ENCODE peak calls at places on chromosomes 3 and 15, in nine cellular contexts. One of them, this sample, is unnamed.

GRCh38 chr3:134462236-134463059 is 23.3 kb downstream of the ANAPC13 start:
- DNase-seq in AML-193: no peak
- DNase-seq in NCI-H345: no peak
- DNase-seq in T1000: no peak
- DNase-seq in neural progenitor cell: peak; percentile 24
- DNase-seq in PC-3: no peak
- DNase-seq in activated CD8-positive, alpha-beta memory T cell treated with anti-CD3 and anti-CD28 coated beads for 48 hours: no peak
- DNase-seq in coronary artery: no peak
- DNase-seq in GM23248: peak; percentile 86
- DNase-seq in this sample: no peak

GRCh38 chr15:58019503-58020376 is 45.8 kb downstream of the ALDH1A2 start:
- DNase-seq in T1000: no peak
- DNase-seq in NCI-H345: no peak
- DNase-seq in neural progenitor cell: no peak
- DNase-seq in PC-3: peak; percentile 45
- DNase-seq in activated CD8-positive, alpha-beta memory T cell treated with anti-CD3 and anti-CD28 coated beads for 48 hours: no peak
- DNase-seq in coronary artery: no peak
- DNase-seq in AML-193: no peak
- DNase-seq in GM23248: peak; percentile 56
- DNase-seq in this sample: no peak

GRCh38 chr15:92674347-92674746 is 18.8 kb upstream of the FAM174B start:
- DNase-seq in activated CD8-positive, alpha-beta memory T cell treated with anti-CD3 and anti-CD28 coated beads for 48 hours: no peak
- DNase-seq in T1000: no peak
- DNase-seq in GM23248: no peak
- DNase-seq in coronary artery: no peak
- DNase-seq in neural progenitor cell: no peak
- DNase-seq in PC-3: no peak
- DNase-seq in AML-193: no peak
- DNase-seq in NCI-H345: no peak
- DNase-seq in this sample: no peak

GRCh38 chr3:16885948-16886683 is 1.4 kb downstream of the PLCL2 start:
- DNase-seq in neural progenitor cell: no peak
- DNase-seq in activated CD8-positive, alpha-beta memory T cell treated with anti-CD3 and anti-CD28 coated beads for 48 hours: no peak
- DNase-seq in PC-3: peak; percentile 29
- DNase-seq in T1000: no peak
- DNase-seq in NCI-H345: no peak
- DNase-seq in AML-193: peak; percentile 75
- DNase-seq in GM23248: peak; percentile 62
- DNase-seq in coronary artery: no peak
- DNase-seq in this sample: no peak

GRCh38 chr3:171458056-171458856 is 1.9 kb downstream of the TNIK start:
- DNase-seq in AML-193: no peak
- DNase-seq in PC-3: no peak
- DNase-seq in coronary artery: no peak
- DNase-seq in NCI-H345: no peak
- DNase-seq in GM23248: peak; percentile 4
- DNase-seq in neural progenitor cell: peak; percentile 43
- DNase-seq in activated CD8-positive, alpha-beta memory T cell treated with anti-CD3 and anti-CD28 coated beads for 48 hours: no peak
- DNase-seq in T1000: no peak
- DNase-seq in this sample: no peak

GRCh38 chr15:64090527-64090926 is 3.1 kb downstream of the CIAO2A start:
- DNase-seq in T1000: no peak
- DNase-seq in activated CD8-positive, alpha-beta memory T cell treated with anti-CD3 and anti-CD28 coated beads for 48 hours: no peak
- DNase-seq in neural progenitor cell: no peak
- DNase-seq in coronary artery: no peak
- DNase-seq in PC-3: no peak
- DNase-seq in GM23248: no peak
- DNase-seq in NCI-H345: no peak
- DNase-seq in AML-193: peak; percentile 46
- DNase-seq in this sample: no peak

GRCh38 chr3:155607761-155608160 is 137.1 kb downstream of the PLCH1 start:
- DNase-seq in NCI-H345: no peak
- DNase-seq in coronary artery: no peak
- DNase-seq in neural progenitor cell: no peak
- DNase-seq in PC-3: no peak
- DNase-seq in activated CD8-positive, alpha-beta memory T cell treated with anti-CD3 and anti-CD28 coated beads for 48 hours: no peak
- DNase-seq in GM23248: no peak
- DNase-seq in AML-193: no peak
- DNase-seq in T1000: no peak
- DNase-seq in this sample: no peak

GRCh38 chr3:4935347-4935746 is 43.9 kb upstream of the BHLHE40 start:
- DNase-seq in AML-193: no peak
- DNase-seq in activated CD8-positive, alpha-beta memory T cell treated with anti-CD3 and anti-CD28 coated beads for 48 hours: no peak
- DNase-seq in coronary artery: no peak
- DNase-seq in neural progenitor cell: no peak
- DNase-seq in NCI-H345: no peak
- DNase-seq in T1000: no peak
- DNase-seq in GM23248: no peak
- DNase-seq in PC-3: peak; percentile 72
- DNase-seq in this sample: no peak

GRCh38 chr3:125123455-125123854 is 67.7 kb upstream of the HEG1 start:
- DNase-seq in T1000: no peak
- DNase-seq in coronary artery: no peak
- DNase-seq in PC-3: no peak
- DNase-seq in AML-193: no peak
- DNase-seq in NCI-H345: no peak
- DNase-seq in neural progenitor cell: no peak
- DNase-seq in GM23248: peak; percentile 65
- DNase-seq in activated CD8-positive, alpha-beta memory T cell treated with anti-CD3 and anti-CD28 coated beads for 48 hours: no peak
- DNase-seq in this sample: no peak

GRCh38 chr15:93987068-93987467 is 244.3 kb upstream of the MCTP2 start:
- DNase-seq in T1000: no peak
- DNase-seq in activated CD8-positive, alpha-beta memory T cell treated with anti-CD3 and anti-CD28 coated beads for 48 hours: peak; percentile 1
- DNase-seq in coronary artery: no peak
- DNase-seq in GM23248: no peak
- DNase-seq in PC-3: no peak
- DNase-seq in neural progenitor cell: no peak
- DNase-seq in AML-193: no peak
- DNase-seq in NCI-H345: no peak
- DNase-seq in this sample: no peak

GRCh38 chr15:62976301-62976842 is 66.2 kb upstream of the TPM1 start:
- DNase-seq in activated CD8-positive, alpha-beta memory T cell treated with anti-CD3 and anti-CD28 coated beads for 48 hours: no peak
- DNase-seq in GM23248: peak; percentile 76
- DNase-seq in coronary artery: no peak
- DNase-seq in NCI-H345: no peak
- DNase-seq in AML-193: no peak
- DNase-seq in T1000: no peak
- DNase-seq in PC-3: no peak
- DNase-seq in neural progenitor cell: no peak
- DNase-seq in this sample: no peak

GRCh38 chr15:23073890-23074631 is 34.7 kb upstream of the TUBGCP5 start:
- DNase-seq in NCI-H345: peak; percentile 87
- DNase-seq in GM23248: no peak
- DNase-seq in AML-193: no peak
- DNase-seq in PC-3: peak; percentile 57
- DNase-seq in T1000: no peak
- DNase-seq in activated CD8-positive, alpha-beta memory T cell treated with anti-CD3 and anti-CD28 coated beads for 48 hours: no peak
- DNase-seq in neural progenitor cell: no peak
- DNase-seq in coronary artery: no peak
- DNase-seq in this sample: no peak

GRCh38 chr3:142987707-142988106 is 13.7 kb upstream of the U2SURP start:
- DNase-seq in coronary artery: no peak
- DNase-seq in T1000: no peak
- DNase-seq in GM23248: peak; percentile 29
- DNase-seq in NCI-H345: no peak
- DNase-seq in PC-3: no peak
- DNase-seq in AML-193: no peak
- DNase-seq in neural progenitor cell: peak; percentile 28
- DNase-seq in activated CD8-positive, alpha-beta memory T cell treated with anti-CD3 and anti-CD28 coated beads for 48 hours: no peak
- DNase-seq in this sample: no peak

GRCh38 chr3:80338366-80338765 is 570.6 kb upstream of the ROBO1 start:
- DNase-seq in neural progenitor cell: no peak
- DNase-seq in NCI-H345: no peak
- DNase-seq in T1000: no peak
- DNase-seq in activated CD8-positive, alpha-beta memory T cell treated with anti-CD3 and anti-CD28 coated beads for 48 hours: no peak
- DNase-seq in coronary artery: no peak
- DNase-seq in AML-193: no peak
- DNase-seq in PC-3: peak; percentile 23
- DNase-seq in GM23248: peak; percentile 1
- DNase-seq in this sample: no peak

GRCh38 chr3:98778852-98779379 is 15.8 kb downstream of the ST3GAL6 start:
- DNase-seq in coronary artery: no peak
- DNase-seq in NCI-H345: no peak
- DNase-seq in GM23248: peak; percentile 84
- DNase-seq in PC-3: no peak
- DNase-seq in neural progenitor cell: no peak
- DNase-seq in AML-193: peak; percentile 87
- DNase-seq in activated CD8-positive, alpha-beta memory T cell treated with anti-CD3 and anti-CD28 coated beads for 48 hours: no peak
- DNase-seq in T1000: no peak
- DNase-seq in this sample: no peak

GRCh38 chr15:65632780-65633384 is 11.1 kb downstream of the SLC24A1 start:
- DNase-seq in PC-3: no peak
- DNase-seq in neural progenitor cell: no peak
- DNase-seq in activated CD8-positive, alpha-beta memory T cell treated with anti-CD3 and anti-CD28 coated beads for 48 hours: no peak
- DNase-seq in AML-193: no peak
- DNase-seq in coronary artery: no peak
- DNase-seq in NCI-H345: no peak
- DNase-seq in GM23248: no peak
- DNase-seq in T1000: no peak
- DNase-seq in this sample: no peak

GRCh38 chr15:32688151-32688639 is 29.6 kb upstream of the GREM1 start:
- DNase-seq in PC-3: peak; percentile 92
- DNase-seq in GM23248: peak; percentile 81
- DNase-seq in T1000: no peak
- DNase-seq in NCI-H345: peak; percentile 97
- DNase-seq in activated CD8-positive, alpha-beta memory T cell treated with anti-CD3 and anti-CD28 coated beads for 48 hours: no peak
- DNase-seq in neural progenitor cell: no peak
- DNase-seq in AML-193: no peak
- DNase-seq in coronary artery: no peak
- DNase-seq in this sample: no peak

GRCh38 chr3:128051837-128052766 is at the start of gene SEC61A1:
- DNase-seq in T1000: peak; percentile 88
- DNase-seq in coronary artery: peak; percentile 97
- DNase-seq in AML-193: peak; percentile 91
- DNase-seq in PC-3: peak; percentile 93
- DNase-seq in activated CD8-positive, alpha-beta memory T cell treated with anti-CD3 and anti-CD28 coated beads for 48 hours: peak; percentile 93
- DNase-seq in GM23248: peak; percentile 99
- DNase-seq in NCI-H345: peak; percentile 92
- DNase-seq in neural progenitor cell: peak; percentile 95
- DNase-seq in this sample: peak; percentile 93

GRCh38 chr3:109803274-109803673 is 465.9 kb upstream of the DPPA4 start:
- DNase-seq in neural progenitor cell: peak; percentile 13
- DNase-seq in GM23248: no peak
- DNase-seq in AML-193: peak; percentile 28
- DNase-seq in activated CD8-positive, alpha-beta memory T cell treated with anti-CD3 and anti-CD28 coated beads for 48 hours: no peak
- DNase-seq in coronary artery: no peak
- DNase-seq in NCI-H345: no peak
- DNase-seq in T1000: no peak
- DNase-seq in PC-3: peak; percentile 55
- DNase-seq in this sample: no peak

GRCh38 chr3:126050626-126051025 is 33.3 kb downstream of the SLC41A3 start:
- DNase-seq in AML-193: no peak
- DNase-seq in neural progenitor cell: no peak
- DNase-seq in PC-3: no peak
- DNase-seq in activated CD8-positive, alpha-beta memory T cell treated with anti-CD3 and anti-CD28 coated beads for 48 hours: no peak
- DNase-seq in GM23248: no peak
- DNase-seq in coronary artery: peak; percentile 35
- DNase-seq in NCI-H345: no peak
- DNase-seq in T1000: no peak
- DNase-seq in this sample: no peak

GRCh38 chr3:31423522-31423921 is 109.2 kb upstream of the STT3B start:
- DNase-seq in NCI-H345: no peak
- DNase-seq in coronary artery: no peak
- DNase-seq in PC-3: no peak
- DNase-seq in activated CD8-positive, alpha-beta memory T cell treated with anti-CD3 and anti-CD28 coated beads for 48 hours: no peak
- DNase-seq in neural progenitor cell: no peak
- DNase-seq in GM23248: peak; percentile 53
- DNase-seq in T1000: no peak
- DNase-seq in AML-193: no peak
- DNase-seq in this sample: no peak

This sample was measured in D721Med.